ENCODE peak calls at places on chromosome 2, in six cellular contexts. One of them, this sample, is unnamed.

GRCh38 chr2:32882911-32883810 is 63.6 kb upstream of the LTBP1 start:
- DNase-seq in D721Med: no peak
- DNase-seq in smooth muscle cell of the brain vasculature: no peak
- DNase-seq in skeletal muscle cell: peak
- DNase-seq in D341Med: no peak
- DNase-seq in occipital lobe: no peak
- DNase-seq in this sample: no peak

GRCh38 chr2:204680576-204680975 is 135.3 kb downstream of the PARD3B start:
- DNase-seq in occipital lobe: no peak
- DNase-seq in D341Med: no peak
- DNase-seq in skeletal muscle cell: no peak
- DNase-seq in smooth muscle cell of the brain vasculature: no peak
- DNase-seq in D721Med: no peak
- DNase-seq in this sample: no peak

GRCh38 chr2:239832101-239832994 is 192.8 kb downstream of the NDUFA10 start:
- DNase-seq in skeletal muscle cell: no peak
- DNase-seq in smooth muscle cell of the brain vasculature: no peak
- DNase-seq in occipital lobe: no peak
- DNase-seq in D721Med: no peak
- DNase-seq in D341Med: peak
- DNase-seq in this sample: no peak

GRCh38 chr2:203534486-203535077 is 519 bp downstream of the RAPH1 start:
- DNase-seq in D341Med: peak
- DNase-seq in D721Med: no peak
- DNase-seq in skeletal muscle cell: no peak
- DNase-seq in occipital lobe: peak
- DNase-seq in smooth muscle cell of the brain vasculature: no peak
- DNase-seq in this sample: no peak

GRCh38 chr2:143617803-143618415 is 488.7 kb downstream of the ARHGAP15 start:
- DNase-seq in D721Med: no peak
- DNase-seq in occipital lobe: no peak
- DNase-seq in D341Med: no peak
- DNase-seq in smooth muscle cell of the brain vasculature: no peak
- DNase-seq in skeletal muscle cell: no peak
- DNase-seq in this sample: no peak

GRCh38 chr2:71886241-71886640 is 261.4 kb downstream of the CYP26B1 start:
- DNase-seq in occipital lobe: no peak
- DNase-seq in smooth muscle cell of the brain vasculature: no peak
- DNase-seq in D341Med: no peak
- DNase-seq in skeletal muscle cell: no peak
- DNase-seq in D721Med: no peak
- DNase-seq in this sample: no peak

GRCh38 chr2:84900951-84901350 is 4.5 kb upstream of the TMSB10 start:
- DNase-seq in D341Med: no peak
- DNase-seq in smooth muscle cell of the brain vasculature: no peak
- DNase-seq in D721Med: no peak
- DNase-seq in skeletal muscle cell: no peak
- DNase-seq in occipital lobe: no peak
- DNase-seq in this sample: no peak

GRCh38 chr2:58959996-58960395 is 718.9 kb upstream of the FANCL start:
- DNase-seq in skeletal muscle cell: no peak
- DNase-seq in occipital lobe: no peak
- DNase-seq in smooth muscle cell of the brain vasculature: no peak
- DNase-seq in D341Med: peak
- DNase-seq in D721Med: no peak
- DNase-seq in this sample: no peak

GRCh38 chr2:21118302-21118920 is 5.4 kb upstream of the TDRD15 start:
- DNase-seq in D341Med: no peak
- DNase-seq in D721Med: peak
- DNase-seq in smooth muscle cell of the brain vasculature: peak
- DNase-seq in occipital lobe: peak
- DNase-seq in skeletal muscle cell: no peak
- DNase-seq in this sample: peak

GRCh38 chr2:168825149-168825548 is 22.7 kb downstream of the NOSTRIN start:
- DNase-seq in smooth muscle cell of the brain vasculature: no peak
- DNase-seq in D721Med: no peak
- DNase-seq in skeletal muscle cell: no peak
- DNase-seq in occipital lobe: no peak
- DNase-seq in D341Med: no peak
- DNase-seq in this sample: no peak

GRCh38 chr2:219254590-219255219 is 987 bp upstream of the TUBA4A start:
- DNase-seq in smooth muscle cell of the brain vasculature: no peak
- DNase-seq in D341Med: no peak
- DNase-seq in skeletal muscle cell: no peak
- DNase-seq in D721Med: no peak
- DNase-seq in occipital lobe: no peak
- DNase-seq in this sample: no peak

GRCh38 chr2:215361876-215362561 is 50.2 kb downstream of the ATIC start:
- DNase-seq in occipital lobe: no peak
- DNase-seq in smooth muscle cell of the brain vasculature: no peak
- DNase-seq in D341Med: no peak
- DNase-seq in D721Med: no peak
- DNase-seq in skeletal muscle cell: no peak
- DNase-seq in this sample: no peak

GRCh38 chr2:169828141-169828811 is 1.0 kb downstream of the UBR3 start:
- DNase-seq in smooth muscle cell of the brain vasculature: no peak
- DNase-seq in occipital lobe: peak
- DNase-seq in skeletal muscle cell: no peak
- DNase-seq in D721Med: peak
- DNase-seq in D341Med: peak
- DNase-seq in this sample: no peak

GRCh38 chr2:117789505-117789904 is 25.0 kb upstream of the DDX18 start:
- DNase-seq in D721Med: no peak
- DNase-seq in D341Med: no peak
- DNase-seq in occipital lobe: no peak
- DNase-seq in smooth muscle cell of the brain vasculature: no peak
- DNase-seq in skeletal muscle cell: no peak
- DNase-seq in this sample: no peak

GRCh38 chr2:72759755-72760154 is 66.1 kb downstream of the EXOC6B start:
- DNase-seq in skeletal muscle cell: no peak
- DNase-seq in D341Med: no peak
- DNase-seq in D721Med: no peak
- DNase-seq in occipital lobe: no peak
- DNase-seq in smooth muscle cell of the brain vasculature: no peak
- DNase-seq in this sample: no peak

GRCh38 chr2:101830555-101830954 is 133.0 kb downstream of the MAP4K4 start:
- DNase-seq in smooth muscle cell of the brain vasculature: no peak
- DNase-seq in D341Med: no peak
- DNase-seq in D721Med: no peak
- DNase-seq in skeletal muscle cell: no peak
- DNase-seq in occipital lobe: no peak
- DNase-seq in this sample: no peak

GRCh38 chr2:74507926-74508520 is 528 bp upstream of the PCGF1 start:
- DNase-seq in D721Med: no peak
- DNase-seq in smooth muscle cell of the brain vasculature: no peak
- DNase-seq in occipital lobe: no peak
- DNase-seq in D341Med: peak
- DNase-seq in skeletal muscle cell: no peak
- DNase-seq in this sample: no peak

GRCh38 chr2:240713071-240713927 is 21.6 kb downstream of the AQP12A start:
- DNase-seq in D341Med: no peak
- DNase-seq in occipital lobe: no peak
- DNase-seq in skeletal muscle cell: no peak
- DNase-seq in smooth muscle cell of the brain vasculature: no peak
- DNase-seq in D721Med: no peak
- DNase-seq in this sample: no peak

This sample was measured in glomerular endothelial cell.